ENCODE peak calls at places on chromosome 14, in seven cellular contexts. W is PC-9, K is BE2C, Z is AG09319, E is mucosa of descending colon, F is AG10803, V is breast epithelium. Q is an unnamed sample.

GRCh38 chr14:95431199-95432145 is 85.0 kb downstream of the SYNE3 start:
- DNase-seq in Z (no peak), E (no peak), K (no peak), V (no peak), W (no peak), F (peak), Q (no peak)

GRCh38 chr14:99677231-99677891 is 6.7 kb upstream of the CYP46A1 start:
- DNase-seq in E (no peak), F (peak), V (no peak), W (no peak), K (no peak), Z (no peak), Q (no peak)

GRCh38 chr14:32939254-32940065 is 781 bp downstream of the NPAS3 start:
- DNase-seq in W (peak), K (peak), Z (peak), E (peak), V (peak), F (peak), Q (no peak)

GRCh38 chr14:53947452-53948180 is 9.0 kb downstream of the BMP4 start:
- DNase-seq in Z (no peak), F (no peak), E (no peak), W (no peak), V (no peak), K (no peak), Q (no peak)

GRCh38 chr14:85310491-85311272 is 219.3 kb upstream of the FLRT2 start:
- DNase-seq in E (no peak), W (no peak), F (no peak), V (no peak), K (no peak), Z (no peak), Q (no peak)

GRCh38 chr14:29348504-29348903 is 579.1 kb downstream of the PRKD1 start:
- DNase-seq in Z (no peak), E (no peak), F (no peak), K (no peak), W (no peak), V (no peak), Q (no peak)

GRCh38 chr14:20564501-20564997 is 3.7 kb upstream of the RNASE9 start:
- DNase-seq in V (no peak), E (no peak), W (no peak), K (no peak), F (no peak), Z (no peak), Q (no peak)

GRCh38 chr14:44589180-44589579 is 82.1 kb upstream of the FSCB start:
- DNase-seq in V (no peak), Z (no peak), W (no peak), K (no peak), F (no peak), E (no peak), Q (no peak)

GRCh38 chr14:38171197-38171596 is 36.5 kb upstream of the SSTR1 start:
- DNase-seq in Z (no peak), K (no peak), W (peak), F (peak), E (no peak), V (no peak), Q (peak)

GRCh38 chr14:55869397-55870049 is 248.7 kb upstream of the PELI2 start:
- DNase-seq in E (no peak), W (no peak), F (no peak), V (no peak), K (no peak), Z (no peak), Q (no peak)

GRCh38 chr14:68395585-68395984 is 397.3 kb downstream of the ZFP36L1 start:
- DNase-seq in W (no peak), F (peak), Z (peak), K (no peak), E (no peak), V (no peak), Q (no peak)

GRCh38 chr14:96978525-96979272 is 181.5 kb downstream of the VRK1 start:
- DNase-seq in E (no peak), Z (no peak), F (no peak), V (no peak), W (no peak), K (peak), Q (no peak)

GRCh38 chr14:37595809-37596595 is 573 bp downstream of the TTC6 start:
- DNase-seq in W (peak), F (no peak), E (peak), V (peak), K (peak), Z (no peak), Q (no peak)

GRCh38 chr14:73613046-73613383 is 698 bp downstream of the ACOT6 start:
- DNase-seq in Z (no peak), K (no peak), E (no peak), V (no peak), W (no peak), F (no peak), Q (no peak)

GRCh38 chr14:32669416-32669815 is 269.3 kb upstream of the NPAS3 start:
- DNase-seq in F (no peak), W (no peak), V (no peak), K (no peak), Z (no peak), E (no peak), Q (no peak)

GRCh38 chr14:99510556-99511139 is 29.4 kb downstream of the CCNK start:
- DNase-seq in W (no peak), K (no peak), F (no peak), E (no peak), V (no peak), Z (no peak), Q (no peak)

GRCh38 chr14:61462566-61463195 is 141.3 kb downstream of the PRKCH start:
- DNase-seq in Z (peak), W (no peak), F (peak), V (no peak), K (peak), E (no peak), Q (peak)

GRCh38 chr14:73723799-73724621 is 9.8 kb upstream of the PNMA1 start:
- DNase-seq in F (peak), K (no peak), W (peak), Z (peak), V (no peak), E (peak), Q (peak)

GRCh38 chr14:74083784-74084276 is 423 bp downstream of the ALDH6A1 start:
- DNase-seq in F (no peak), E (no peak), K (no peak), W (no peak), Z (no peak), V (no peak), Q (no peak)

GRCh38 chr14:65026526-65026925 is 39.8 kb downstream of the FNTB start:
- DNase-seq in V (no peak), E (no peak), W (no peak), F (no peak), Z (no peak), K (no peak), Q (no peak)

GRCh38 chr14:21320913-21321312 is 41.0 kb downstream of the RPGRIP1 start:
- DNase-seq in E (no peak), F (no peak), V (no peak), W (no peak), K (no peak), Z (no peak), Q (no peak)

GRCh38 chr14:73789996-73790581 is 61.5 kb upstream of the PTGR2 start:
- DNase-seq in Z (peak), E (no peak), K (peak), F (peak), V (no peak), W (no peak), Q (peak)

GRCh38 chr14:39841088-39841487 is 408.9 kb upstream of the FBXO33 start:
- DNase-seq in V (no peak), E (no peak), W (no peak), Z (no peak), K (no peak), F (no peak), Q (no peak)

GRCh38 chr14:24398298-24398942 is 383 bp upstream of the NYNRIN start:
- DNase-seq in V (no peak), Z (no peak), E (peak), W (no peak), K (no peak), F (no peak), Q (no peak)

GRCh38 chr14:54577977-54578376 is 11.0 kb downstream of the SAMD4A start:
- DNase-seq in F (peak), K (no peak), V (no peak), W (no peak), E (no peak), Z (no peak), Q (no peak)

GRCh38 chr14:53531730-53532129 is 378.6 kb upstream of the DDHD1 start:
- DNase-seq in Z (no peak), V (no peak), K (no peak), F (no peak), E (no peak), W (no peak), Q (no peak)

GRCh38 chr14:104678901-104679705 is 10.3 kb upstream of the INF2 start:
- DNase-seq in E (peak), W (no peak), F (no peak), Z (no peak), K (no peak), V (no peak), Q (no peak)

GRCh38 chr14:89407856-89408255 is 9.2 kb downstream of the FOXN3 start:
- DNase-seq in Z (no peak), V (no peak), K (no peak), W (no peak), E (no peak), F (no peak), Q (no peak)

GRCh38 chr14:89406941-89407340 is 10.1 kb downstream of the FOXN3 start:
- DNase-seq in F (no peak), E (no peak), W (no peak), V (no peak), Z (no peak), K (no peak), Q (no peak)

GRCh38 chr14:89409961-89410360 is 7.1 kb downstream of the FOXN3 start:
- DNase-seq in E (no peak), F (no peak), V (no peak), W (no peak), K (no peak), Z (no peak), Q (no peak)

GRCh38 chr14:89411976-89412375 is 5.1 kb downstream of the FOXN3 start:
- DNase-seq in F (no peak), E (no peak), W (no peak), V (no peak), K (no peak), Z (no peak), Q (no peak)

GRCh38 chr14:89408907-89409675 is 7.9 kb downstream of the FOXN3 start:
- DNase-seq in W (no peak), F (no peak), E (no peak), K (no peak), Z (no peak), V (no peak), Q (no peak)
- TF ChIP-seq CTCF in W (no peak), F (no peak), E (no peak), K (no peak), Z (no peak), V (no peak), Q (no peak)

GRCh38 chr14:102316746-102317563 is 2.6 kb upstream of the ZNF839 start:
- DNase-seq in F (peak), K (peak), W (peak), Z (peak), V (peak), E (peak), Q (peak)

GRCh38 chr14:102316048-102316745 is 3.3 kb upstream of the ZNF839 start:
- DNase-seq in F (peak), E (no peak), Z (no peak), W (no peak), V (no peak), K (peak), Q (no peak)

GRCh38 chr14:102319351-102320032 is at the start of gene ZNF839:
- DNase-seq in E (peak), Z (peak), W (peak), V (peak), F (peak), K (peak), Q (peak)

GRCh38 chr14:102318781-102319276 is 717 bp upstream of the ZNF839 start:
- DNase-seq in Z (no peak), K (no peak), W (no peak), E (no peak), V (no peak), F (no peak), Q (no peak)

GRCh38 chr14:102317564-102318248 is 1.8 kb upstream of the ZNF839 start:
- DNase-seq in W (peak), V (no peak), K (no peak), E (no peak), F (peak), Z (no peak), Q (no peak)
- TF ChIP-seq CTCF in W (peak), V (no peak), K (peak), E (no peak), F (no peak), Z (no peak), Q (no peak)

GRCh38 chr14:59188461-59189280 is at the start of gene DAAM1:
- DNase-seq in W (peak), F (peak), E (peak), K (peak), Z (peak), V (peak), Q (peak)

GRCh38 chr14:59187802-59188460 is 536 bp upstream of the DAAM1 start:
- DNase-seq in Z (no peak), K (peak), V (no peak), E (peak), W (no peak), F (no peak), Q (no peak)

GRCh38 chr14:59190372-59190771 is 1.9 kb downstream of the DAAM1 start:
- DNase-seq in F (peak), E (no peak), Z (no peak), K (peak), V (no peak), W (no peak), Q (no peak)

GRCh38 chr14:59189822-59190368 is 1.4 kb downstream of the DAAM1 start:
- DNase-seq in E (peak), K (peak), F (peak), W (peak), Z (peak), V (peak), Q (peak)

DNA sequence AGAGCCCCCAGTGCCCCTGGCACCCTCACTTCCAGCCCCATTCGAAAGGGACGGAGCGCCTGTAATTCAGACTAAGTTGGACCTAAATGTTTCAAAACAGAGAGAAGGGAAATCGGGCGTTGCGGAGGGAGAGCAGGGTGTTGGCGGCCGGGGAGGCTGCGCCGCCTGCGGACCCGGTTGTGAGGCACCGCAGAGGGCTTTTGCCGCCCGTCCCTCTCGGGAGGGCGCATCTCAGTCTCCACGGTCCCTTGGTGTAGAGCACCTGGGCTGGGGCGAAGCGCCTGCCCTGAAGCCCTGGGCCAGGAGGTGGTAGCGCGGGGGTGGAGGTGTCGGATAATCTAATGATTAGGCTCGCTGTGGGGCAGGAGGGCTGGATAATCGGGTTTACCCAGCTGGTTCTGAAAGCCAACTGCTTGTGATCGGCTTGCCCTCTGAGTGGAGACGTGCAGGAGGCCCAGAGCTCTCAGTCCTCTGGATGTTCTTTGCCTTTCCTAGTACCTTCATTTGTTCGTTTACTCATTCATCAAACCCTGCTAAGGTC is 884 bp downstream of the DAAM1 start:
- DNase-seq in E (peak), K (no peak), F (no peak), Z (no peak), W (no peak), V (peak), Q (no peak)
- TF ChIP-seq CTCF in E (no peak), K (no peak), F (peak), Z (peak), W (no peak), V (no peak), Q (no peak)

GRCh38 chr14:22847661-22848341 is 11.4 kb downstream of the MMP14 start:
- DNase-seq in Z (no peak), F (peak), W (no peak), V (no peak), K (no peak), E (no peak), Q (no peak)
- TF ChIP-seq CTCF in Z (no peak), F (no peak), W (no peak), V (no peak), K (no peak), E (no peak), Q (no peak)

Q was measured in HFF-Myc.